ENCODE peak calls at places on chromosomes 5 and 9, in nine cellular contexts. P, Y, J, N, K, Q, D, W and S are unnamed samples.

GRCh38 chr5:123119334-123119986 is 30.4 kb downstream of the PRDM6 start:
- DNase-seq in P (peak; percentile 10), Y (peak; percentile 56), J (no peak), N (peak; percentile 35), K (no peak), Q (no peak), D (no peak), W (no peak), S (no peak)

GRCh38 chr5:156411131-156411727 is 84.3 kb downstream of the SGCD start:
- DNase-seq in P (no peak), Y (peak; percentile 24), J (no peak), N (no peak), K (no peak), Q (no peak), D (no peak), W (no peak), S (no peak)

GRCh38 chr9:99680191-99680590 is 141.5 kb upstream of the NR4A3 start:
- DNase-seq in P (no peak), Y (no peak), J (no peak), N (no peak), K (no peak), Q (no peak), D (no peak), W (no peak), S (no peak)

GRCh38 chr5:57499262-57500050 is 16.8 kb upstream of the ACTBL2 start:
- DNase-seq in P (peak; percentile 62), Y (peak; percentile 47), J (no peak), N (peak; percentile 33), K (no peak), Q (no peak), D (no peak), W (no peak), S (no peak)

GRCh38 chr9:132129535-132129934 is 32.3 kb upstream of the NTNG2 start:
- DNase-seq in P (no peak), Y (no peak), J (no peak), N (no peak), K (no peak), Q (no peak), D (no peak), W (no peak), S (no peak)

GRCh38 chr9:69193685-69194032 is 19.6 kb downstream of the TJP2 start:
- DNase-seq in P (no peak), Y (no peak), J (no peak), N (no peak), K (no peak), Q (no peak), D (no peak), W (no peak), S (no peak)

GRCh38 chr5:943201-943873 is 50.7 kb downstream of the TRIP13 start:
- DNase-seq in P (no peak), Y (no peak), J (no peak), N (no peak), K (no peak), Q (no peak), D (no peak), W (no peak), S (no peak)

GRCh38 chr5:77394064-77394716 is 97.9 kb downstream of the WDR41 start:
- DNase-seq in P (no peak), Y (no peak), J (no peak), N (no peak), K (no peak), Q (no peak), D (no peak), W (no peak), S (no peak)

GRCh38 chr5:146426305-146426704 is 20.8 kb upstream of the TCERG1 start:
- DNase-seq in P (no peak), Y (no peak), J (no peak), N (no peak), K (no peak), Q (no peak), D (no peak), W (no peak), S (no peak)

DNA sequence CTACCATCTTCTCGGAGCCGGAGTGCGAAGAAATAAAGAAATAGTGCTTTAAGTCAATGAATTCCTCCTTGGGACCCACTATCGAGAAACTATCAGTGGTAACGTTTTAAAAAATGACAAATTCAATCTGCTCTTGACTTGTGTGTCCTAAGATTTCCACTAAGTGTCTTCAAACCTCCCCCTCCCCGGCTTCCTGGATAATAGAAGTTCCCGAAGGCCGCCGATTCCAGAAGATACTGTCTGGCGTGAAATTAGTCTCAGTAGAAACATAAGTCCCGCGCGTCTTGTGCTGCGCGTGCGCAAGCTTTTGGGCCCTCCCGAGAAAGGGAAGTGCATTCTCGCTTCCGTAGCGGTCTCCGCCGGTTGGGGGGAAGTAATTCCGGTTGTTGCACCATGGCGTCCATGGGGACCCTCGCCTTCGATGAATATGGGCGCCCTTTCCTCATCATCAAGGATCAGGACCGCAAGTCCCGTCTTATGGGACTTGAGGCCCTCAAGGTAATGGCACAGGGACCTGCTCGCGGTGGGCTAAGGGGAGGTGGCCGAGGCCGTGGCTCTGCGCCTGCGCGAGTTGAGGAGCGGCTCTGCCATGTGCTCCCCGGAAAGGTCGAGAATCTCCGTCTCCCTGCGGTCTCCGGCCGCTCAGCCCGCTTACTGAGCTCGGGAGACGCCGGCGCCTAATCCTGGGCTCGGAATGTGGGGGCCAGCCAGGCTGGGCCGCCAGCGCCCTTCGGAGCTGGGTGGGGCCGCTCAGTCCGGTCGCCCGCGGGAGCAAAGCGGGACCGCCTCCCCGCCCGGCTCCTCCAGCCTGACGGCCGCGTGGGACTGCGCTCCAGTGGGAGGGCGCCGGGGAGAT is at the start of gene CCT5:
- DNase-seq in P (peak; percentile 98), Y (peak; percentile 95), J (peak; percentile 85), N (peak; percentile 93), K (peak; percentile 91), Q (peak; percentile 98), D (peak; percentile 95), W (peak; percentile 93), S (peak; percentile 65)
- TF ChIP-seq POLR2A in P (peak; percentile 51), Y (peak; percentile 89), J (peak; percentile 73), N (peak; percentile 70), K (no peak), Q (no peak), D (peak; percentile 63), W (no peak), S (no peak)

GRCh38 chr9:101162231-101162630 is 133.7 kb downstream of the PLPPR1 start:
- DNase-seq in P (no peak), Y (no peak), J (no peak), N (no peak), K (no peak), Q (no peak), D (no peak), W (no peak), S (no peak)
- H3K4me3 ChIP-seq in P (no peak overlapping the region), Y (no peak overlapping the region), J (no peak overlapping the region), N (no peak overlapping the region), K (no peak overlapping the region), Q (no peak overlapping the region), D (no peak overlapping the region), W (no peak overlapping the region), S (no peak overlapping the region)

GRCh38 chr5:149445739-149446369 is 66.8 kb upstream of the IL17B start:
- DNase-seq in P (no peak), Y (peak; percentile 66), J (no peak), N (no peak), K (no peak), Q (peak; percentile 94), D (peak; percentile 91), W (no peak), S (no peak)

GRCh38 chr5:149447373-149448367 is 68.6 kb upstream of the IL17B start:
- DNase-seq in P (no peak), Y (no peak), J (no peak), N (no peak), K (peak; percentile 76), Q (no peak), D (no peak), W (no peak), S (no peak)

GRCh38 chr5:149452007-149452664 is 73.0 kb upstream of the IL17B start:
- DNase-seq in P (no peak), Y (no peak), J (no peak), N (peak; percentile 63), K (no peak), Q (peak; percentile 77), D (peak; percentile 70), W (peak; percentile 69), S (no peak)

GRCh38 chr5:149450199-149450598 is 71.1 kb upstream of the IL17B start:
- DNase-seq in P (no peak), Y (no peak), J (no peak), N (peak; percentile 37), K (no peak), Q (peak; percentile 93), D (peak; percentile 80), W (peak; percentile 82), S (no peak)

DNA sequence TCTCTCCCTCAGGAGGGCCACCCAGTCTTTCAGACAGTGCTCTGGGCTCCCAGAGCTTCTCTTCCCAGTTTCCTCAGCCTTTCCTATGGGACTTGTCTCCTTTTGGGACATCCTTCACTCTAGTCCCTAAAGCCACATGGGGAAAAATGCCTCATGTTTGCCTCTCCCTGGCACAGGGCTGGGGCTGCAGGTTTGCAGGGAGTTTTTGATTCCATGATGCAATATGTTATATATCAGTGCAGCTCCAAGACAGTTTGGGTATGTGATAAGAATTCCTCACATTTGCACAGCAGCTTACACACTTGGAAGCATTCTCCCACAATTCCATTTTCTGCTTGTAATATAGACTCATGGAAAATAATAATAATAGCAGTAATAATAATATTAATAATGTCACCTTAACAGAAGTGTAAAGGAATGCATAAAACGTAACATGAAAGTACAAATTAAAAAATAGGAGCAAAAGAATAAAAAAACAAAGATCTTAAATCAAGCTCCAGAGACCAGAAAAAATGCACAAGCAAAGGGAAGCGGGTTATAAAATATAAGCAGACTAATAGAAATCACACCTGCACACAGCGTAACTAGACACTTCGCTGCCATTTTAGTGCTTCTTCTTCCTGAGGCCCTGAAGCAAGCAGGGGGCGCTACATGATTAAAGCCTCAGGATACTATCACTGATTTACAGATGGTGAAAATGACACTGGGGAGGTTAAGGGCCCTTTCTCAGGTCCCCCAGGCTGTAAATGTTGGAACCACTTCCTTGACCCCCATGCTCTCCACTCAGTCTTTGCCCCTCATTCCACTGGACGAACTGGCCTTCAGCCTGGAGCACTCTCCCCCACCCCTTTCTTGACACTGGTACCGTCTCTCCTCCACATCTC is 70.0 kb upstream of the IL17B start:
- DNase-seq in P (no peak), Y (no peak), J (no peak), N (peak; percentile 34), K (no peak), Q (no peak), D (no peak), W (no peak), S (no peak)
- TF ChIP-seq CTCF in P (no peak), Y (peak; percentile 28), J (peak; percentile 76), N (no peak), K (no peak), Q (no peak), D (no peak), W (peak; percentile 29), S (peak; percentile 45)

DNA sequence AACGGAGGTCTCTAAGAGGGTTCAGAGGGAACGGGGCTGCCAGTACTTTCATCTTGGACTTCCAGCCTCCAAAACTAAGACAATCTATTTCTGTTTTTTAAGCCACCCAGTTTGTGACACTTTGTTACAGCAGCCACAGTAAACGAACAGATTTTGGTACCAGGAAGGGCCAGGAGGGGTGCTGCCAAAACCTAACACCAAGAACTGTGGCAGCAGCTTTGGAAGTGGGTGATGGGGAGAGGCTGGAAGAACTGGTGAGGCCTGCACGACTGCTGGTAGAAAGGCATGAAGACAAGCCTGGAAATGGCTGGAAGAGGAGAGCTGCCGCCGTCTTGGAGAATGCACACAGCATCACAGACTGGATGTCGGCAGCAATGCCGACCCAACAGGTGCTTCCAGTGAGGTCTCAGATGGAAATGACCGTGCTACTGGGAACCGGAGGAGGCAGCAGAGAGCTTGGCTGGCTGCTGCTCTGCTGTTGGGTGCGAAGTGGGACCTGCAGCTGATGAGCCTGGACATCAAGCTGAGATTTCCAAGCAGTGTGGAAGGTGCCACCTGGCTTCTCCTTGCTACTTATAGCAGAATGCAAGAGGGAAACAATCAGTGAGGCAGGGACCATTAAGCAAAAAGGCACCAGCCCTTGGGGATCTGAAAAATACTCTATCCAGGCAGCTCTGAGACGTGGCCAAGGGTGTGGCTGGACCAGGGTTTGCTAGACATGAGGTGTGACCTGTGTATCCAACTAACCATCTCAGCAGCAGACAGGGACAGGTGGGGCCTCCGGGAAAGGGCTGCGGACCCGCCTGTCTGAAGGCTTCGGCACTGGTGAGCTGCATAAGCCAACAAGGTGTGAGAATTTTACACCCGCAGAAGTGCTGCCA is 4.7 kb upstream of the TMEM210 start:
- DNase-seq in P (no peak), Y (peak; percentile 91), J (no peak), N (peak; percentile 62), K (no peak), Q (no peak), D (no peak), W (no peak), S (no peak)
- TF ChIP-seq POLR2A in P (no peak), Y (no peak), J (no peak), N (no peak), K (no peak), Q (no peak), D (no peak), W (no peak), S (no peak)